ENCODE peak calls at places on chromosome 1, in five cellular contexts. L, Y, Q, E and C are unnamed samples.

GRCh38 chr1:51623025-51623424 is 6.1 kb downstream of the OSBPL9 start:
- DNase-seq in E (no peak), L (no peak), Y (no peak), Q (no peak), C (no peak)

GRCh38 chr1:8689431-8690252 is 127.8 kb downstream of the RERE start:
- DNase-seq in L (no peak), E (no peak), Q (no peak), Y (no peak), C (no peak)

GRCh38 chr1:6092211-6092610 is 46.5 kb downstream of the KCNAB2 start:
- DNase-seq in E (no peak), Q (no peak), Y (no peak), L (no peak), C (no peak)

GRCh38 chr1:221845650-221846371 is 103.9 kb upstream of the DUSP10 start:
- DNase-seq in L (peak), Q (no peak), E (no peak), Y (peak), C (peak)

GRCh38 chr1:169031566-169032224 is 74.8 kb upstream of the ATP1B1 start:
- DNase-seq in E (no peak), Q (no peak), Y (no peak), L (no peak), C (no peak)

GRCh38 chr1:230109871-230110667 is 43.0 kb downstream of the GALNT2 start:
- DNase-seq in L (no peak), Q (no peak), Y (peak), E (no peak), C (no peak)

GRCh38 chr1:2523191-2523890 is 3.1 kb downstream of the PANK4 start:
- DNase-seq in E (no peak), L (peak), Q (no peak), Y (peak), C (peak)

GRCh38 chr1:91885331-91885715 is 628 bp downstream of the TGFBR3 start:
- DNase-seq in L (no peak), E (peak), Y (peak), Q (peak), C (peak)

GRCh38 chr1:95067069-95067468 is 5.7 kb downstream of the ALG14 start:
- DNase-seq in L (no peak), E (no peak), Y (no peak), Q (no peak), C (no peak)

GRCh38 chr1:234961468-234962339 is 166.9 kb downstream of the TOMM20 start:
- DNase-seq in L (no peak), Q (no peak), E (no peak), Y (peak), C (no peak)

GRCh38 chr1:43853161-43853921 is 80.3 kb upstream of the ARTN start:
- DNase-seq in E (no peak), Y (peak), L (peak), Q (no peak), C (peak)

GRCh38 chr1:156371553-156372264 is 2.7 kb downstream of the RHBG start:
- DNase-seq in Y (peak), L (peak), Q (no peak), E (no peak), C (peak)

GRCh38 chr1:192920412-192920811 is 111.6 kb downstream of the RGS2 start:
- DNase-seq in L (no peak), Y (no peak), E (no peak), Q (no peak), C (no peak)

GRCh38 chr1:62823556-62823955 is 39.6 kb downstream of the ATG4C start:
- DNase-seq in Y (no peak), Q (no peak), E (no peak), L (peak), C (no peak)

GRCh38 chr1:245962453-245962852 is 544.6 kb downstream of the SMYD3 start:
- DNase-seq in Y (no peak), E (no peak), Q (no peak), L (no peak), C (no peak)